ENCODE peak calls at places on chromosomes 1 and 21, in six cellular contexts. Y, P, X, T, W and N are unnamed samples.

GRCh38 chr1:1169429-1170214 is 4.1 kb upstream of the TTLL10 start:
- DNase-seq in W (no peak), Y (no peak), X (no peak), P (no peak), T (no peak), N (no peak)

GRCh38 chr1:214123061-214123784 is 135.4 kb downstream of the PROX1 start:
- DNase-seq in W (peak), P (peak), X (peak), T (peak), Y (peak), N (peak)

GRCh38 chr1:115717541-115717940 is 51.0 kb downstream of the CASQ2 start:
- DNase-seq in P (no peak), T (peak), Y (peak), X (no peak), W (no peak), N (no peak)

GRCh38 chr1:85654066-85654782 is 54.0 kb downstream of the ZNHIT6 start:
- DNase-seq in P (no peak), X (peak), W (peak), Y (no peak), T (no peak), N (peak)

GRCh38 chr1:48099011-48099550 is 101.9 kb upstream of the TRABD2B start:
- DNase-seq in X (no peak), W (no peak), Y (no peak), P (no peak), T (no peak), N (no peak)

GRCh38 chr1:220498188-220498587 is 29.7 kb upstream of the MARK1 start:
- DNase-seq in W (no peak), Y (no peak), P (no peak), X (peak), T (no peak), N (no peak)

GRCh38 chr1:217106231-217106630 is 383.0 kb upstream of the ESRRG start:
- DNase-seq in T (no peak), P (no peak), Y (no peak), W (no peak), X (peak), N (no peak)

GRCh38 chr1:24619376-24619775 is 23.7 kb upstream of the SRRM1 start:
- DNase-seq in T (no peak), Y (no peak), W (no peak), P (no peak), X (no peak), N (no peak)

GRCh38 chr21:36676039-36676950 is 22.6 kb upstream of the SIM2 start:
- DNase-seq in X (no peak), W (no peak), T (no peak), Y (peak), P (no peak), N (no peak)

GRCh38 chr1:40096977-40097782 is at the start of gene PPT1:
- DNase-seq in W (no peak), X (peak), T (peak), P (peak), Y (peak), N (peak)

GRCh38 chr1:3440711-3441389 is 13.6 kb upstream of the ARHGEF16 start:
- DNase-seq in X (no peak), P (no peak), W (no peak), T (no peak), Y (no peak), N (no peak)

GRCh38 chr1:73100216-73100615 is 817.9 kb upstream of the NEGR1 start:
- DNase-seq in T (no peak), P (no peak), Y (peak), W (no peak), X (no peak), N (no peak)

GRCh38 chr1:25802915-25803314 is 2.9 kb downstream of the SELENON start:
- DNase-seq in X (no peak), P (no peak), T (no peak), Y (no peak), W (no peak), N (no peak)

GRCh38 chr1:52637946-52638345 is 5.0 kb downstream of the SHISAL2A start:
- DNase-seq in Y (no peak), T (no peak), W (no peak), X (no peak), P (no peak), N (no peak)

GRCh38 chr1:184618851-184619250 is 135.8 kb downstream of the EDEM3 start:
- DNase-seq in X (no peak), T (no peak), W (no peak), P (no peak), Y (no peak), N (no peak)

GRCh38 chr1:10152709-10153284 is 57.6 kb upstream of the KIF1B start:
- DNase-seq in W (no peak), T (peak), P (peak), Y (peak), X (peak), N (peak)

GRCh38 chr1:86436041-86436440 is 12.1 kb downstream of the CLCA2 start:
- DNase-seq in Y (no peak), X (no peak), W (no peak), T (no peak), P (no peak), N (no peak)

GRCh38 chr1:56185493-56185892 is 393.9 kb downstream of the PLPP3 start:
- DNase-seq in W (no peak), T (no peak), P (no peak), Y (no peak), X (no peak), N (no peak)

GRCh38 chr1:237327061-237327460 is 285.1 kb downstream of the RYR2 start:
- DNase-seq in X (peak), T (no peak), P (no peak), Y (no peak), W (peak), N (no peak)

GRCh38 chr1:153190373-153190772 is 12.9 kb upstream of the LELP1 start:
- DNase-seq in X (no peak), W (no peak), Y (peak), P (no peak), T (no peak), N (no peak)